ENCODE peak calls at places on chromosomes 4 and X, in ten cellular contexts. I is AG09309, N is neural crest cell, Q is DMS153, R is colonic mucosa, G is pancreas, F is cardiac muscle cell, H is MCF 10A, Z is M059J, U is GM19239. P is an unnamed sample.

GRCh38 chrX:38061335-38061734 is 55.0 kb downstream of the SYTL5 start:
- DNase-seq in I (no peak), G (no peak), U (no peak), N (no peak), F (no peak), Q (peak), H (peak), R (no peak), Z (peak), P (no peak)

GRCh38 chr4:184787766-184788503 is 37.8 kb downstream of the ACSL1 start:
- DNase-seq in Q (no peak), I (no peak), H (no peak), R (no peak), U (no peak), G (no peak), N (no peak), F (no peak), Z (peak), P (no peak)

GRCh38 chr4:112982677-112983076 is 66.8 kb upstream of the ANK2 start:
- DNase-seq in R (no peak), G (no peak), Z (peak), U (no peak), N (no peak), Q (no peak), H (no peak), I (no peak), F (peak), P (peak)

GRCh38 chr4:165378398-165378762 is 428 bp upstream of the CPE start:
- DNase-seq in I (no peak), Q (no peak), R (no peak), Z (no peak), U (no peak), H (no peak), F (no peak), G (no peak), N (no peak), P (no peak)

GRCh38 chrX:72495041-72495440 is 77.6 kb downstream of the HDAC8 start:
- DNase-seq in U (no peak), Q (no peak), N (no peak), I (no peak), H (no peak), G (no peak), F (peak), Z (no peak), R (no peak), P (no peak)

GRCh38 chr4:18155062-18156041 is 133.8 kb upstream of the LCORL start:
- DNase-seq in I (no peak), F (no peak), H (no peak), R (no peak), N (no peak), G (no peak), Q (no peak), Z (no peak), U (no peak), P (no peak)

GRCh38 chr4:40434126-40434692 is 99.1 kb downstream of the CHRNA9 start:
- DNase-seq in F (no peak), Q (no peak), G (no peak), Z (no peak), I (no peak), H (no peak), N (no peak), U (no peak), R (no peak), P (no peak)

GRCh38 chr4:52546449-52546848 is 112.7 kb downstream of the USP46 start:
- DNase-seq in H (no peak), Q (no peak), R (no peak), N (no peak), F (peak), I (no peak), U (no peak), G (no peak), Z (no peak), P (no peak)

GRCh38 chr4:121164291-121164690 is at the start of gene TNIP3:
- DNase-seq in H (peak), G (no peak), Q (no peak), Z (peak), I (no peak), U (no peak), F (peak), N (no peak), R (peak), P (no peak)

GRCh38 chr4:155307731-155308277 is 69.0 kb downstream of the MAP9 start:
- DNase-seq in R (no peak), N (no peak), Q (no peak), U (no peak), F (no peak), I (no peak), H (no peak), Z (no peak), G (no peak), P (no peak)

GRCh38 chr4:17284323-17285175 is 227.3 kb downstream of the QDPR start:
- DNase-seq in N (no peak), H (no peak), Q (no peak), Z (peak), U (no peak), G (no peak), F (no peak), I (no peak), R (no peak), P (no peak)

GRCh38 chr4:173009129-173009823 is 159.3 kb upstream of the GALNT7 start:
- DNase-seq in H (no peak), R (no peak), G (no peak), U (no peak), I (no peak), F (peak), Q (peak), N (no peak), Z (peak), P (no peak)

GRCh38 chr4:184885602-184886001 is 59.8 kb upstream of the ACSL1 start:
- DNase-seq in Q (no peak), N (no peak), Z (no peak), F (peak), H (no peak), I (no peak), U (no peak), R (no peak), G (no peak), P (no peak)

GRCh38 chr4:41880840-41881831 is 54.1 kb upstream of the TMEM33 start:
- DNase-seq in I (no peak), R (no peak), G (no peak), H (no peak), F (no peak), Z (peak), U (no peak), N (no peak), Q (no peak), P (no peak)

GRCh38 chr4:136750898-136751297 is 781.4 kb downstream of the PCDH18 start:
- DNase-seq in F (no peak), I (no peak), H (peak), Q (no peak), N (no peak), U (no peak), R (no peak), Z (no peak), G (no peak), P (no peak)

GRCh38 chr4:56863441-56864129 is 42.1 kb upstream of the SPINK2 start:
- DNase-seq in I (no peak), N (no peak), Q (no peak), H (no peak), G (no peak), R (no peak), U (no peak), F (no peak), Z (peak), P (no peak)

GRCh38 chrX:130280901-130281300 is 12.2 kb upstream of the ZNF280C start:
- DNase-seq in U (no peak), I (no peak), F (no peak), Q (no peak), G (no peak), H (no peak), Z (no peak), N (no peak), R (no peak), P (no peak)

GRCh38 chrX:154484255-154485149 is 1.9 kb downstream of the UBL4A start:
- DNase-seq in F (no peak), Z (peak), U (no peak), Q (no peak), G (no peak), H (peak), N (no peak), R (peak), I (no peak), P (no peak)

GRCh38 chr4:3321295-3321889 is 28.6 kb downstream of the RGS12 start:
- DNase-seq in U (no peak), I (no peak), Q (no peak), H (no peak), F (peak), R (peak), Z (no peak), G (peak), N (no peak), P (no peak)

GRCh38 chr4:62917649-62918048 is 1491.6 kb downstream of the TECRL start:
- DNase-seq in R (no peak), F (no peak), G (no peak), Q (no peak), U (no peak), I (no peak), H (peak), Z (no peak), N (no peak), P (no peak)

GRCh38 chrX:50067435-50068292 is 133.1 kb downstream of the AKAP4 start:
- DNase-seq in U (no peak), Z (peak), Q (peak), F (peak), G (no peak), N (peak), R (peak), H (no peak), I (no peak), P (no peak)

GRCh38 chr4:126106658-126107057 is 791.9 kb downstream of the FAT4 start:
- DNase-seq in N (no peak), Z (peak), H (no peak), G (no peak), I (no peak), F (no peak), Q (no peak), R (no peak), U (no peak), P (peak)

GRCh38 chr4:118338981-118339765 is 13.6 kb downstream of the PRSS12 start:
- DNase-seq in F (no peak), Z (peak), R (no peak), H (no peak), N (no peak), Q (no peak), G (no peak), I (peak), U (no peak), P (no peak)

GRCh38 chrX:63012574-63012973 is 338.6 kb downstream of the SPIN4 start:
- DNase-seq in U (no peak), R (no peak), Q (no peak), I (no peak), F (no peak), Z (no peak), N (no peak), G (no peak), H (no peak), P (peak)

GRCh38 chrX:281166-281999 is at the start of gene PLCXD1:
- DNase-seq in U (peak), R (no peak), I (no peak), G (peak), N (peak), Z (peak), H (no peak), F (peak), Q (no peak), P (peak)

GRCh38 chr4:119898211-119898610 is 168.4 kb downstream of the MAD2L1 start:
- DNase-seq in H (no peak), N (no peak), Z (no peak), G (no peak), U (no peak), R (no peak), Q (no peak), I (no peak), F (no peak), P (no peak)

GRCh38 chr4:174314274-174314673 is 30.6 kb downstream of the CEP44 start:
- DNase-seq in Q (no peak), U (no peak), H (no peak), F (no peak), R (no peak), Z (no peak), N (no peak), G (no peak), I (no peak), P (no peak)

GRCh38 chrX:153582896-153583295 is 16.0 kb downstream of the CCNQ start:
- DNase-seq in N (peak), I (no peak), H (no peak), U (peak), Q (peak), Z (no peak), R (no peak), G (no peak), F (peak), P (peak)

GRCh38 chr4:95409127-95409526 is 139.6 kb downstream of the UNC5C start:
- DNase-seq in G (no peak), Q (no peak), I (no peak), R (no peak), H (peak), Z (peak), N (no peak), U (no peak), F (no peak), P (no peak)

GRCh38 chr4:114921790-114922581 is 191.4 kb downstream of the NDST4 start:
- DNase-seq in H (no peak), N (no peak), R (peak), Z (no peak), I (no peak), G (no peak), F (no peak), U (no peak), Q (peak), P (no peak)

GRCh38 chrX:45518552-45518951 is 317.9 kb upstream of the DIPK2B start:
- DNase-seq in U (no peak), F (peak), Z (no peak), G (no peak), H (no peak), Q (no peak), R (no peak), I (no peak), N (no peak), P (no peak)

GRCh38 chrX:9885150-9885549 is 82.0 kb upstream of the CLDN34 start:
- DNase-seq in G (peak), N (peak), H (peak), Q (no peak), Z (peak), I (no peak), U (peak), F (peak), R (peak), P (peak)

GRCh38 chr4:98508825-98509539 is 149.4 kb downstream of the TSPAN5 start:
- DNase-seq in G (no peak), F (no peak), Q (no peak), N (no peak), U (no peak), I (no peak), H (no peak), Z (no peak), R (no peak), P (no peak)

GRCh38 chrX:121258545-121258944 is 211.1 kb downstream of the GLUD2 start:
- DNase-seq in G (no peak), H (no peak), F (no peak), R (no peak), I (no peak), Q (no peak), N (no peak), U (no peak), Z (no peak), P (no peak)

GRCh38 chrX:7943600-7944245 is 16.5 kb upstream of the PNPLA4 start:
- DNase-seq in H (peak), N (no peak), I (no peak), R (peak), Z (peak), U (no peak), Q (peak), G (no peak), F (no peak), P (no peak)

P was measured in NAMALWA.